ENCODE peak calls at places on chromosomes 3 and 15, in eight cellular contexts. D is GM04504; J is stimulated activated CD4-positive, alpha-beta T cell treated with anti-CD3 and anti-CD28 coated beads, Interleukin-12 subunit alpha, Interleukin-12 subunit beta, amount 100 ng/mL, for 48 hours; U is activated CD4-positive, alpha-beta T cell treated with anti-CD3 and anti-CD28 coated beads, Interleukin-2, amount 50 U/mL, for 1 hour; G is posterior vena cava; A is AG09319; F is mucosa of gallbladder; C is fibroblast of the aortic adventitia. E is an unnamed sample.

GRCh38 chr3:71533588-71533987 is 49.9 kb downstream of the FOXP1 start:
- DNase-seq in D (no peak), J (no peak), U (no peak), G (no peak), A (no peak), F (no peak), C (no peak), E (no peak)

GRCh38 chr15:79091204-79091867 is 756 bp upstream of the RASGRF1 start:
- DNase-seq in D (no peak), J (peak), U (no peak), G (no peak), A (no peak), F (no peak), C (no peak), E (no peak)

GRCh38 chr3:72152551-72153476 is 367.9 kb upstream of the PROK2 start:
- DNase-seq in D (peak), J (no peak), U (no peak), G (peak), A (peak), F (peak), C (peak), E (peak)

GRCh38 chr3:50028336-50028735 is 60.4 kb upstream of the RBM5 start:
- DNase-seq in D (no peak), J (no peak), U (no peak), G (no peak), A (peak), F (no peak), C (peak), E (no peak)

GRCh38 chr15:74988007-74988800 is 7.2 kb upstream of the SCAMP5 start:
- DNase-seq in D (peak), J (no peak), U (peak), G (peak), A (no peak), F (peak), C (peak), E (peak)

GRCh38 chr3:39064646-39065045 is 12.8 kb downstream of the WDR48 start:
- DNase-seq in D (peak), J (no peak), U (no peak), G (no peak), A (no peak), F (no peak), C (peak), E (no peak)

GRCh38 chr3:195895900-195896360 is 12.4 kb downstream of the TNK2 start:
- DNase-seq in D (no peak), J (peak), U (peak), G (peak), A (no peak), F (peak), C (no peak), E (peak)

GRCh38 chr3:103136621-103137020 is 701.8 kb downstream of the ZPLD1 start:
- DNase-seq in D (no peak), J (no peak), U (no peak), G (no peak), A (no peak), F (no peak), C (no peak), E (no peak)

GRCh38 chr3:193831495-193832455 is 238.8 kb downstream of the OPA1 start:
- DNase-seq in D (no peak), J (no peak), U (no peak), G (no peak), A (no peak), F (peak), C (no peak), E (peak)

GRCh38 chr15:39474657-39475056 is 106.2 kb upstream of the THBS1 start:
- DNase-seq in D (no peak), J (no peak), U (no peak), G (no peak), A (no peak), F (no peak), C (no peak), E (no peak)

GRCh38 chr3:133934073-133934970 is 38.6 kb upstream of the RAB6B start:
- DNase-seq in D (no peak), J (no peak), U (no peak), G (peak), A (no peak), F (peak), C (no peak), E (peak)

GRCh38 chr15:43493687-43494472 is 924 bp upstream of the TP53BP1 start:
- DNase-seq in D (no peak), J (no peak), U (no peak), G (no peak), A (no peak), F (no peak), C (no peak), E (no peak)

GRCh38 chr15:66359740-66360139 is 3.3 kb upstream of the TIPIN start:
- DNase-seq in D (no peak), J (no peak), U (no peak), G (no peak), A (no peak), F (no peak), C (no peak), E (no peak)

GRCh38 chr15:92653836-92654524 is 1.6 kb downstream of the FAM174B start:
- DNase-seq in D (no peak), J (no peak), U (no peak), G (no peak), A (no peak), F (peak), C (no peak), E (peak)

GRCh38 chr3:94066829-94067470 is 4.1 kb downstream of the NSUN3 start:
- DNase-seq in D (no peak), J (no peak), U (no peak), G (no peak), A (no peak), F (no peak), C (no peak), E (no peak)

GRCh38 chr15:90294601-90295269 is 29.3 kb downstream of the NGRN start:
- DNase-seq in D (no peak), J (no peak), U (no peak), G (peak), A (no peak), F (no peak), C (no peak), E (no peak)

GRCh38 chr3:62922326-62922725 is 47.1 kb upstream of the CADPS start:
- DNase-seq in D (peak), J (no peak), U (no peak), G (no peak), A (peak), F (no peak), C (no peak), E (no peak)

GRCh38 chr3:23324745-23325144 is 121.6 kb downstream of the UBE2E2 start:
- DNase-seq in D (peak), J (no peak), U (no peak), G (no peak), A (peak), F (no peak), C (peak), E (no peak)

E was measured in left colon.